ENCODE peak calls at places on chromosomes 13 and 19, in seven cellular contexts. I, R, G, F, Z, N and P are unnamed samples.

GRCh38 chr19:18967358-18968146 is 26.5 kb upstream of the HOMER3 start:
- DNase-seq in I (peak; percentile 59), R (no peak), G (no peak), F (no peak), Z (no peak), N (peak; percentile 85), P (peak; percentile 36)

GRCh38 chr13:84917252-84917878 is 881.9 kb downstream of the SLITRK6 start:
- DNase-seq in I (peak; percentile 7), R (peak; percentile 31), G (no peak), F (peak; percentile 7), Z (no peak), N (no peak), P (no peak)

GRCh38 chr13:44797685-44798084 is 191.6 kb downstream of the NUFIP1 start:
- DNase-seq in I (no peak), R (no peak), G (no peak), F (no peak), Z (no peak), N (no peak), P (no peak)

GRCh38 chr19:5693195-5694166 is 3.4 kb downstream of the RPL36 start:
- DNase-seq in I (no peak), R (no peak), G (no peak), F (no peak), Z (peak; percentile 38), N (no peak), P (no peak)

GRCh38 chr19:512548-513365 is 5.5 kb downstream of the TPGS1 start:
- DNase-seq in I (no peak), R (no peak), G (no peak), F (no peak), Z (no peak), N (peak; percentile 53), P (no peak)

GRCh38 chr13:100403675-100404074 is 184.9 kb downstream of the GGACT start:
- DNase-seq in I (no peak), R (no peak), G (no peak), F (no peak), Z (peak; percentile 91), N (no peak), P (no peak)

GRCh38 chr19:2229103-2230028 is 6.8 kb downstream of the PLEKHJ1 start:
- DNase-seq in I (no peak), R (no peak), G (no peak), F (no peak), Z (no peak), N (no peak), P (no peak)

GRCh38 chr19:16244091-16244490 is 46.4 kb downstream of the AP1M1 start:
- DNase-seq in I (no peak), R (no peak), G (no peak), F (no peak), Z (no peak), N (no peak), P (no peak)

GRCh38 chr19:1455336-1456120 is 5.6 kb downstream of the APC2 start:
- DNase-seq in I (peak; percentile 57), R (peak; percentile 97), G (no peak), F (no peak), Z (peak; percentile 98), N (no peak), P (peak; percentile 72)

GRCh38 chr19:52007805-52008557 is at the start of gene ZNF615:
- DNase-seq in I (peak; percentile 87), R (peak; percentile 82), G (peak; percentile 83), F (peak; percentile 90), Z (peak; percentile 88), N (peak; percentile 93), P (peak; percentile 92)

GRCh38 chr13:85383291-85383690 is 415.9 kb downstream of the SLITRK6 start:
- DNase-seq in I (no peak), R (no peak), G (no peak), F (no peak), Z (no peak), N (no peak), P (no peak)

GRCh38 chr19:38290631-38291147 is 13.4 kb upstream of the C19orf33 start:
- DNase-seq in I (peak; percentile 96), R (no peak), G (no peak), F (no peak), Z (no peak), N (no peak), P (peak; percentile 96)

GRCh38 chr19:52229524-52229923 is 39.7 kb downstream of the PPP2R1A start:
- DNase-seq in I (no peak), R (no peak), G (no peak), F (no peak), Z (no peak), N (no peak), P (no peak)

GRCh38 chr13:75635101-75635620 is 969 bp upstream of the LMO7 start:
- DNase-seq in I (no peak), R (no peak), G (no peak), F (no peak), Z (peak; percentile 46), N (peak; percentile 50), P (peak; percentile 2)

GRCh38 chr13:48838193-48839000 is 137.3 kb upstream of the FNDC3A start:
- DNase-seq in I (no peak), R (no peak), G (no peak), F (no peak), Z (no peak), N (no peak), P (no peak)

GRCh38 chr13:24861617-24862362 is 97.8 kb downstream of the RNF17 start:
- DNase-seq in I (no peak), R (no peak), G (no peak), F (no peak), Z (no peak), N (no peak), P (no peak)

GRCh38 chr19:48510421-48511268 is 990 bp downstream of the LMTK3 start:
- DNase-seq in I (peak; percentile 62), R (no peak), G (peak; percentile 73), F (peak; percentile 38), Z (peak; percentile 83), N (peak; percentile 85), P (peak; percentile 72)

GRCh38 chr13:43273362-43273761 is 250.0 kb downstream of the DNAJC15 start:
- DNase-seq in I (peak; percentile 75), R (no peak), G (no peak), F (no peak), Z (no peak), N (no peak), P (peak; percentile 52)

GRCh38 chr13:106376411-106377112 is 158.9 kb downstream of the EFNB2 start:
- DNase-seq in I (peak; percentile 92), R (peak; percentile 56), G (no peak), F (no peak), Z (no peak), N (peak; percentile 62), P (peak; percentile 89)

GRCh38 chr13:31793246-31793645 is 53.9 kb downstream of the RXFP2 start:
- DNase-seq in I (no peak), R (no peak), G (no peak), F (no peak), Z (no peak), N (no peak), P (no peak)

GRCh38 chr19:16025108-16026101 is 50.9 kb upstream of the TPM4 start:
- DNase-seq in I (peak; percentile 73), R (peak; percentile 26), G (no peak), F (no peak), Z (peak; percentile 82), N (peak; percentile 56), P (peak; percentile 64)

GRCh38 chr19:17244618-17245534 is 843 bp downstream of the NR2F6 start:
- DNase-seq in I (no peak), R (no peak), G (no peak), F (peak; percentile 9), Z (no peak), N (peak; percentile 64), P (no peak)

GRCh38 chr13:108508263-108508662 is 121.1 kb upstream of the MYO16 start:
- DNase-seq in I (no peak), R (peak; percentile 43), G (no peak), F (no peak), Z (peak; percentile 40), N (no peak), P (no peak)

GRCh38 chr19:33248954-33249613 is 23.4 kb upstream of the SLC7A10 start:
- DNase-seq in I (peak; percentile 46), R (no peak), G (no peak), F (no peak), Z (no peak), N (peak; percentile 77), P (peak; percentile 45)

GRCh38 chr13:114230117-114230516 is 4.6 kb upstream of the CDC16 start:
- DNase-seq in I (no peak), R (no peak), G (no peak), F (no peak), Z (peak; percentile 44), N (no peak), P (no peak)

GRCh38 chr13:87677043-87677333 is 5.8 kb downstream of the SLITRK5 start:
- DNase-seq in I (no peak), R (no peak), G (no peak), F (no peak), Z (no peak), N (no peak), P (no peak)

GRCh38 chr19:46601318-46602224 is at the start of gene CALM3:
- DNase-seq in I (no peak), R (no peak), G (no peak), F (no peak), Z (no peak), N (peak; percentile 70), P (no peak)

GRCh38 chr19:8361921-8362793 is 1.8 kb upstream of the ANGPTL4 start:
- DNase-seq in I (peak; percentile 99), R (peak; percentile 90), G (peak; percentile 39), F (peak; percentile 73), Z (no peak), N (peak; percentile 97), P (peak; percentile 99)

GRCh38 chr19:19539738-19540703 is 2.0 kb downstream of the CILP2 start:
- DNase-seq in I (no peak), R (peak; percentile 80), G (no peak), F (no peak), Z (peak; percentile 94), N (peak; percentile 74), P (peak; percentile 79)